ENCODE peak calls at places on chromosome 11, in ten cellular contexts. E is psoas muscle; G is ecto neural progenitor cell; J is esophagus squamous epithelium; B is T follicular helper cell; F is gastrocnemius medialis; A is LHCN-M2; O is activated CD4-positive, CD25-positive, alpha-beta regulatory T cell; Q is stimulated activated CD4-positive, alpha-beta T cell treated with anti-CD3 and anti-CD28 coated beads, Interleukin-4, amount 100 ng/mL, for 4 hours; L is T47D. D is an unnamed sample.

GRCh38 chr11:45805305-45806071 is 539 bp downstream of the SLC35C1 start:
- DNase-seq in E (peak), G (peak), J (peak), B (no peak), F (peak), A (peak), O (no peak), Q (no peak), L (peak), D (no peak)

GRCh38 chr11:117686711-117687110 is 110.3 kb downstream of the DSCAML1 start:
- DNase-seq in E (no peak), G (no peak), J (no peak), B (no peak), F (no peak), A (peak), O (no peak), Q (no peak), L (no peak), D (no peak)

GRCh38 chr11:64406221-64406946 is 47.4 kb downstream of the RPS6KA4 start:
- DNase-seq in E (no peak), G (peak), J (no peak), B (no peak), F (no peak), A (no peak), O (no peak), Q (no peak), L (no peak), D (no peak)

GRCh38 chr11:7965386-7965785 is at the start of gene NLRP10:
- DNase-seq in E (no peak), G (no peak), J (no peak), B (no peak), F (no peak), A (peak), O (no peak), Q (no peak), L (no peak), D (no peak)

GRCh38 chr11:10528121-10528520 is 12.9 kb downstream of the RNF141 start:
- DNase-seq in E (no peak), G (no peak), J (no peak), B (no peak), F (no peak), A (no peak), O (no peak), Q (no peak), L (no peak), D (no peak)

GRCh38 chr11:68977781-68978625 is 2.8 kb downstream of the MRGPRD start:
- DNase-seq in E (no peak), G (peak), J (no peak), B (no peak), F (no peak), A (no peak), O (no peak), Q (no peak), L (no peak), D (peak)

GRCh38 chr11:83819936-83820549 is 533.9 kb upstream of the CCDC90B start:
- DNase-seq in E (no peak), G (no peak), J (no peak), B (no peak), F (no peak), A (peak), O (no peak), Q (no peak), L (peak), D (no peak)

GRCh38 chr11:107040447-107041444 is 22.5 kb upstream of the GUCY1A2 start:
- DNase-seq in E (no peak), G (no peak), J (no peak), B (no peak), F (no peak), A (peak), O (no peak), Q (no peak), L (no peak), D (no peak)

GRCh38 chr11:111944139-111944538 is 7.0 kb downstream of the DIXDC1 start:
- DNase-seq in E (no peak), G (no peak), J (no peak), B (no peak), F (no peak), A (peak), O (no peak), Q (no peak), L (no peak), D (no peak)

GRCh38 chr11:70398834-70399680 is 728 bp downstream of the CTTN start:
- DNase-seq in E (peak), G (no peak), J (no peak), B (no peak), F (peak), A (no peak), O (no peak), Q (no peak), L (no peak), D (no peak)

GRCh38 chr11:70671611-70672010 is 273.3 kb downstream of the CTTN start:
- DNase-seq in E (no peak), G (no peak), J (no peak), B (no peak), F (no peak), A (no peak), O (no peak), Q (no peak), L (no peak), D (no peak)

GRCh38 chr11:31529189-31529588 is 19.6 kb downstream of the ELP4 start:
- DNase-seq in E (no peak), G (no peak), J (no peak), B (no peak), F (no peak), A (no peak), O (no peak), Q (no peak), L (no peak), D (no peak)

GRCh38 chr11:41245704-41246398 is 213.6 kb downstream of the LRRC4C start:
- DNase-seq in E (peak), G (no peak), J (no peak), B (no peak), F (no peak), A (no peak), O (no peak), Q (no peak), L (no peak), D (no peak)

GRCh38 chr11:45802531-45803317 is 2.2 kb upstream of the SLC35C1 start:
- DNase-seq in E (no peak), G (no peak), J (no peak), B (no peak), F (no peak), A (no peak), O (no peak), Q (no peak), L (no peak), D (peak)

GRCh38 chr11:110355011-110355744 is 58.8 kb upstream of the RDX start:
- DNase-seq in E (no peak), G (peak), J (no peak), B (no peak), F (no peak), A (no peak), O (no peak), Q (no peak), L (no peak), D (no peak)

GRCh38 chr11:10305964-10306918 is 1.4 kb downstream of the ADM start:
- DNase-seq in E (peak), G (peak), J (no peak), B (no peak), F (no peak), A (peak), O (no peak), Q (no peak), L (peak), D (no peak)

GRCh38 chr11:74316772-74317505 is 5.5 kb upstream of the P4HA3 start:
- DNase-seq in E (no peak), G (no peak), J (no peak), B (no peak), F (no peak), A (peak), O (no peak), Q (no peak), L (no peak), D (no peak)

GRCh38 chr11:86117706-86118050 is 48.8 kb upstream of the PICALM start:
- DNase-seq in E (no peak), G (no peak), J (no peak), B (no peak), F (no peak), A (no peak), O (no peak), Q (no peak), L (no peak), D (no peak)

D was measured in ascending aorta.